ENCODE peak calls at places on chromosome 1, in four cellular contexts. D, F, Y and X are unnamed samples.

GRCh38 chr1:25690396-25690956 is 73.9 kb downstream of the MAN1C1 start:
- DNase-seq in D (no peak), Y (no peak), F (no peak), X (no peak)

GRCh38 chr1:206112600-206113301 is 4.4 kb downstream of the AVPR1B start:
- DNase-seq in D (no peak), F (peak; percentile 80), Y (peak; percentile 84), X (no peak)

GRCh38 chr1:156905176-156905575 is 11.7 kb downstream of the PEAR1 start:
- DNase-seq in Y (no peak), F (peak; percentile 33), D (no peak), X (no peak)

GRCh38 chr1:206930210-206930798 is 8.6 kb upstream of the FCMR start:
- DNase-seq in F (peak; percentile 52), Y (no peak), D (no peak), X (peak; percentile 34)

GRCh38 chr1:90712153-90712930 is 4.8 kb downstream of the BARHL2 start:
- DNase-seq in Y (no peak), D (no peak), F (no peak), X (no peak)

GRCh38 chr1:91741301-91741700 is 144.7 kb downstream of the TGFBR3 start:
- DNase-seq in F (no peak), Y (no peak), D (no peak), X (peak; percentile 33)

GRCh38 chr1:232620356-232620841 is 9.5 kb downstream of the SIPA1L2 start:
- DNase-seq in Y (peak; percentile 75), D (no peak), F (no peak), X (peak; percentile 69)

GRCh38 chr1:59366352-59366751 is 69.5 kb downstream of the FGGY start:
- DNase-seq in D (no peak), F (no peak), Y (no peak), X (peak; percentile 42)

GRCh38 chr1:94926365-94926914 is 470 bp downstream of the CNN3 start:
- DNase-seq in Y (peak; percentile 60), D (no peak), F (peak; percentile 65), X (no peak)

GRCh38 chr1:179142889-179143299 is 61.0 kb downstream of the TOR3A start:
- DNase-seq in D (no peak), Y (no peak), F (no peak), X (peak; percentile 99)

GRCh38 chr1:191624044-191624443 is 534.2 kb upstream of the RGS18 start:
- DNase-seq in Y (no peak), D (no peak), F (no peak), X (no peak)

GRCh38 chr1:67645495-67646144 is 39.4 kb upstream of the GADD45A start:
- DNase-seq in F (no peak), Y (peak; percentile 79), D (no peak), X (no peak)

GRCh38 chr1:213564215-213564659 is 423.5 kb upstream of the PROX1 start:
- DNase-seq in D (no peak), Y (peak; percentile 56), F (no peak), X (peak; percentile 41)

GRCh38 chr1:9589719-9590157 is 1.0 kb downstream of the TMEM201 start:
- DNase-seq in D (no peak), F (no peak), Y (no peak), X (peak; percentile 51)

GRCh38 chr1:33719771-33720670 is 143.9 kb upstream of the HMGB4 start:
- DNase-seq in D (no peak), Y (no peak), F (no peak), X (no peak)

GRCh38 chr1:219650880-219651279 is 38.0 kb upstream of the ZC3H11B start:
- DNase-seq in Y (no peak), D (no peak), F (no peak), X (no peak)

GRCh38 chr1:60031116-60031515 is 42.5 kb downstream of the C1orf87 start:
- DNase-seq in D (no peak), F (no peak), Y (no peak), X (no peak)

GRCh38 chr1:150966011-150966410 is 8.6 kb downstream of the CERS2 start:
- DNase-seq in D (no peak), F (no peak), Y (no peak), X (no peak)

GRCh38 chr1:217453816-217454215 is 177.1 kb downstream of the GPATCH2 start:
- DNase-seq in D (no peak), Y (no peak), F (no peak), X (no peak)

GRCh38 chr1:19432943-19433609 is 52.3 kb downstream of the CAPZB start:
- DNase-seq in D (no peak), F (no peak), Y (no peak), X (no peak)

GRCh38 chr1:99599678-99600175 is 46.2 kb upstream of the PALMD start:
- DNase-seq in D (no peak), F (no peak), Y (no peak), X (peak; percentile 65)

GRCh38 chr1:115112496-115113375 is 23.4 kb upstream of the TSPAN2 start:
- DNase-seq in Y (peak; percentile 39), F (peak; percentile 54), D (no peak), X (no peak)

GRCh38 chr1:57329932-57330331 is 93.9 kb downstream of the DAB1 start:
- DNase-seq in F (no peak), Y (no peak), D (no peak), X (no peak)

GRCh38 chr1:170707959-170708666 is 44.2 kb downstream of the PRRX1 start:
- DNase-seq in Y (no peak), F (no peak), D (no peak), X (peak; percentile 99)

GRCh38 chr1:164794310-164794709 is 235.3 kb downstream of the PBX1 start:
- DNase-seq in F (no peak), Y (no peak), D (no peak), X (peak; percentile 87)

GRCh38 chr1:155970531-155971167 is 7.7 kb downstream of the ARHGEF2 start:
- DNase-seq in D (no peak), Y (peak; percentile 69), F (peak; percentile 86), X (no peak)

GRCh38 chr1:113808450-113809195 is 3.7 kb downstream of the RSBN1 start:
- DNase-seq in D (no peak), F (no peak), Y (no peak), X (peak; percentile 62)

GRCh38 chr1:170414989-170415733 is 116.8 kb upstream of the GORAB start:
- DNase-seq in D (no peak), Y (no peak), F (no peak), X (no peak)

GRCh38 chr1:160942926-160943325 is 11.7 kb downstream of the ITLN2 start:
- DNase-seq in F (no peak), Y (no peak), D (no peak), X (no peak)

GRCh38 chr1:107899655-107900054 is 65.3 kb downstream of the VAV3 start:
- DNase-seq in D (no peak), F (no peak), Y (no peak), X (no peak)

GRCh38 chr1:44649788-44650158 is 24.5 kb downstream of the TMEM53 start:
- DNase-seq in D (no peak), F (no peak), Y (no peak), X (no peak)

GRCh38 chr1:151907363-151908139 is 1.8 kb downstream of the THEM4 start:
- DNase-seq in D (no peak), Y (no peak), F (no peak), X (no peak)

GRCh38 chr1:51899022-51899421 is 20.5 kb upstream of the NRDC start:
- DNase-seq in F (no peak), D (no peak), Y (no peak), X (no peak)

GRCh38 chr1:204600968-204601367 is 84.6 kb downstream of the LRRN2 start:
- DNase-seq in D (no peak), Y (no peak), F (no peak), X (no peak)

GRCh38 chr1:15550573-15550972 is 23.9 kb downstream of the DNAJC16 start:
- DNase-seq in D (no peak), Y (no peak), F (no peak), X (no peak)

GRCh38 chr1:1040004-1040991 is 20.4 kb downstream of the AGRN start:
- DNase-seq in F (peak; percentile 84), Y (peak; percentile 82), D (no peak), X (peak; percentile 81)
- H3K4me3 ChIP-seq in F (peak overlapping the region; percentile 56), Y (peak overlapping the region; percentile 40), D (peak overlapping the region; percentile 48), X (no peak overlapping the region)

GRCh38 chr1:38061290-38061689 is 14.7 kb upstream of the POU3F1 start:
- DNase-seq in Y (no peak), F (no peak), D (no peak), X (no peak)

GRCh38 chr1:38062361-38063288 is 16.0 kb upstream of the POU3F1 start:
- DNase-seq in D (no peak), F (no peak), Y (no peak), X (no peak)

GRCh38 chr1:38063616-38064015 is 17.0 kb upstream of the POU3F1 start:
- DNase-seq in D (no peak), F (no peak), Y (no peak), X (no peak)

GRCh38 chr1:38061883-38062328 is 15.3 kb upstream of the POU3F1 start:
- DNase-seq in D (no peak), F (no peak), Y (no peak), X (no peak)

DNA sequence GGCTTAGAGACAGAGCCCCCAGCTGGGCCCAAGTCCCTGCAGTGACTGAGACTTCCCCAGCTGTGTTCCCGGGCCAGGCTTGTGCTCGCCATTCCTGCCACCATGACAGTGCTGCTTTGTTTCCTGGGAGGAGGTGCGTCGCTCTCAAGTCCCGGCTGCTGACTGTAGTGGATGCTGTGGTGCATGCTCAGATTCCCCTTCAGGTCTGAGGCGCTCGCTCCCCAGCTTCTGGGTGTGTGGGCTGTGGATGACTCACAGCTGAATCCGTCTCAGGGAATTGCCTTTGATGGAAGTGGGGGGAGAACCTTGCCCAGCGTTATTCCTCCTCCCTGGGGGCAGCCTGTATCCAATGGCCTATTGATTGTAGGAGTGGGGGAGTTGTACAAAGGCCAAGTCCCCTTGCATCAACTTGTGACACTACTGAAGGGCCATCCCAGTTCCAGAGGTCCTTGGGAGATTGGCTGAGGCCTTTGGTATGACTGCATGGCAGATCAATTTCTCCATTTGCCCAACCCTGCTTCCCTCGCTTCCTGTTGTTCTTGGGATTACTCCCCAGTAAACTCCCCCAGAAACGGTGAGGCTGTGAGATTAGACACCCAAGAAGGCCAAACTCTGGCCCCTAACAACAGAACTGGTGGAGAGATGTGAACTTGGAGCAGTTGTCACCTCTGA is 17.8 kb upstream of the POU3F1 start:
- DNase-seq in D (no peak), F (no peak), Y (no peak), X (peak; percentile 82)
- TF ChIP-seq CTCF in D (no peak), F (no peak), Y (no peak), X (no peak)

GRCh38 chr1:74822851-74823443 is 90.0 kb downstream of the TYW3 start:
- DNase-seq in Y (no peak), F (no peak), D (no peak), X (peak; percentile 1)
- H3K4me3 ChIP-seq in Y (no peak overlapping the region), F (no peak overlapping the region), D (no peak overlapping the region), X (no peak overlapping the region)

GRCh38 chr1:41021526-41022308 is at the start of gene SLFNL1:
- DNase-seq in D (no peak), F (no peak), Y (peak; percentile 36), X (no peak)
- TF ChIP-seq CTCF in D (no peak), F (no peak), Y (no peak), X (no peak)

DNA sequence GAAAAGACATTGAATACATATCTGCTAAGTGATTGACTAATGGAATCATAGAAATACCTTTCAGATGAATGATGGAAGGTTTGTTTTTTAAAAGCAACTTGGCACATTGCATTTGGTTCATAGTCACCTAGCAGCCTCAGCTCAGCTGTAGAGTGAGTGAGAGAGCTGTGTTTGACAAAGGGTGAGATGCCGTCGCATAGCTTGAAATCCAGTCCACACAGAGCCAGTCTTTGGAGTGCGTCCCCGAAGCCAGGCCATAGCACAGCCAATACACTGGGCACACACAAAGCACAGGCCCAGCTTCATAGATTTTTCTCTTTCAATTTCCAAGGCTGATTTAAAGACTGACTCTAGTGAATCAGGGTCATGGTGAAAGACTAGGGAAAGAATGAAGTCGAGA is 101.0 kb upstream of the IRF2BP2 start:
- DNase-seq in D (no peak), Y (no peak), F (no peak), X (no peak)
- H3K4me3 ChIP-seq in D (no peak overlapping the region), Y (no peak overlapping the region), F (no peak overlapping the region), X (no peak overlapping the region)

GRCh38 chr1:101081496-101082282 is 56.1 kb upstream of the DPH5 start:
- DNase-seq in Y (no peak), D (no peak), F (no peak), X (no peak)
- TF ChIP-seq CTCF in Y (no peak), D (no peak), F (no peak), X (no peak)